ENCODE peak calls at places on chromosomes 11 and 22, in five cellular contexts. One of them, this sample, is unnamed.

GRCh38 chr11:9688716-9689511 is 25.0 kb downstream of the SWAP70 start:
- DNase-seq in tibial artery: no peak
- DNase-seq in kidney epithelial cell: peak
- DNase-seq in uterus: no peak
- DNase-seq in AG09309: peak
- DNase-seq in this sample: peak

GRCh38 chr11:24754406-24754805 is 257.6 kb downstream of the LUZP2 start:
- DNase-seq in tibial artery: no peak
- DNase-seq in kidney epithelial cell: no peak
- DNase-seq in uterus: no peak
- DNase-seq in AG09309: no peak
- DNase-seq in this sample: peak

GRCh38 chr22:38246692-38247091 is 26.1 kb downstream of the TMEM184B start:
- DNase-seq in tibial artery: peak
- DNase-seq in kidney epithelial cell: no peak
- DNase-seq in uterus: no peak
- DNase-seq in AG09309: no peak
- DNase-seq in this sample: no peak

GRCh38 chr22:37377927-37378326 is 49.4 kb downstream of the ELFN2 start:
- DNase-seq in tibial artery: no peak
- DNase-seq in kidney epithelial cell: no peak
- DNase-seq in uterus: no peak
- DNase-seq in AG09309: no peak
- DNase-seq in this sample: no peak

GRCh38 chr11:64892411-64892831 is 14.0 kb upstream of the EHD1 start:
- DNase-seq in tibial artery: no peak
- DNase-seq in kidney epithelial cell: no peak
- DNase-seq in uterus: no peak
- DNase-seq in AG09309: no peak
- DNase-seq in this sample: no peak

GRCh38 chr22:50252081-50253045 is 1.3 kb upstream of the HDAC10 start:
- DNase-seq in tibial artery: peak
- DNase-seq in kidney epithelial cell: no peak
- DNase-seq in uterus: peak
- DNase-seq in AG09309: no peak
- DNase-seq in this sample: peak

GRCh38 chr11:783581-784015 is 6.3 kb downstream of the CEND1 start:
- DNase-seq in tibial artery: peak
- DNase-seq in kidney epithelial cell: no peak
- DNase-seq in uterus: peak
- DNase-seq in AG09309: peak
- DNase-seq in this sample: peak

GRCh38 chr22:23245799-23246136 is 65.5 kb downstream of the BCR start:
- DNase-seq in tibial artery: no peak
- DNase-seq in kidney epithelial cell: no peak
- DNase-seq in uterus: no peak
- DNase-seq in AG09309: peak
- DNase-seq in this sample: no peak

GRCh38 chr11:115869780-115870431 is 365.7 kb upstream of the CADM1 start:
- DNase-seq in tibial artery: no peak
- DNase-seq in kidney epithelial cell: no peak
- DNase-seq in uterus: no peak
- DNase-seq in AG09309: no peak
- DNase-seq in this sample: peak

GRCh38 chr11:115241899-115242298 is 262.3 kb downstream of the CADM1 start:
- DNase-seq in tibial artery: no peak
- DNase-seq in kidney epithelial cell: no peak
- DNase-seq in uterus: no peak
- DNase-seq in AG09309: no peak
- DNase-seq in this sample: no peak

GRCh38 chr11:39177678-39178077 is 2281.8 kb downstream of the LRRC4C start:
- DNase-seq in tibial artery: no peak
- DNase-seq in kidney epithelial cell: no peak
- DNase-seq in uterus: no peak
- DNase-seq in AG09309: no peak
- DNase-seq in this sample: no peak

GRCh38 chr11:61863548-61864081 is 27.7 kb downstream of the FADS3 start:
- DNase-seq in tibial artery: no peak
- DNase-seq in kidney epithelial cell: no peak
- DNase-seq in uterus: no peak
- DNase-seq in AG09309: no peak
- DNase-seq in this sample: no peak

GRCh38 chr22:29621761-29622526 is 18.5 kb downstream of the NF2 start:
- DNase-seq in tibial artery: no peak
- DNase-seq in kidney epithelial cell: peak
- DNase-seq in uterus: no peak
- DNase-seq in AG09309: peak
- DNase-seq in this sample: peak

GRCh38 chr11:118605116-118605867 is 2.1 kb upstream of the PHLDB1 start:
- DNase-seq in tibial artery: peak
- DNase-seq in kidney epithelial cell: no peak
- DNase-seq in uterus: peak
- DNase-seq in AG09309: peak
- DNase-seq in this sample: no peak

GRCh38 chr11:128616158-128616557 is 28.8 kb upstream of the ETS1 start:
- DNase-seq in tibial artery: no peak
- DNase-seq in kidney epithelial cell: no peak
- DNase-seq in uterus: no peak
- DNase-seq in AG09309: no peak
- DNase-seq in this sample: no peak

GRCh38 chr11:32121012-32121411 is 30.1 kb downstream of the RCN1 start:
- DNase-seq in tibial artery: no peak
- DNase-seq in kidney epithelial cell: no peak
- DNase-seq in uterus: no peak
- DNase-seq in AG09309: no peak
- DNase-seq in this sample: no peak

GRCh38 chr11:66727282-66727882 is 1.6 kb downstream of the SPTBN2 start:
- DNase-seq in tibial artery: no peak
- DNase-seq in kidney epithelial cell: no peak
- DNase-seq in uterus: no peak
- DNase-seq in AG09309: no peak
- DNase-seq in this sample: peak

GRCh38 chr11:66725646-66726045 is 3.4 kb downstream of the SPTBN2 start:
- DNase-seq in tibial artery: no peak
- DNase-seq in kidney epithelial cell: peak
- DNase-seq in uterus: no peak
- DNase-seq in AG09309: no peak
- DNase-seq in this sample: no peak

GRCh38 chr11:66728760-66729385 is at the start of gene SPTBN2:
- DNase-seq in tibial artery: no peak
- DNase-seq in kidney epithelial cell: no peak
- DNase-seq in uterus: no peak
- DNase-seq in AG09309: no peak
- DNase-seq in this sample: no peak

GRCh38 chr11:66729447-66729846 is 431 bp upstream of the SPTBN2 start:
- DNase-seq in tibial artery: no peak
- DNase-seq in kidney epithelial cell: no peak
- DNase-seq in uterus: no peak
- DNase-seq in AG09309: no peak
- DNase-seq in this sample: no peak

DNA sequence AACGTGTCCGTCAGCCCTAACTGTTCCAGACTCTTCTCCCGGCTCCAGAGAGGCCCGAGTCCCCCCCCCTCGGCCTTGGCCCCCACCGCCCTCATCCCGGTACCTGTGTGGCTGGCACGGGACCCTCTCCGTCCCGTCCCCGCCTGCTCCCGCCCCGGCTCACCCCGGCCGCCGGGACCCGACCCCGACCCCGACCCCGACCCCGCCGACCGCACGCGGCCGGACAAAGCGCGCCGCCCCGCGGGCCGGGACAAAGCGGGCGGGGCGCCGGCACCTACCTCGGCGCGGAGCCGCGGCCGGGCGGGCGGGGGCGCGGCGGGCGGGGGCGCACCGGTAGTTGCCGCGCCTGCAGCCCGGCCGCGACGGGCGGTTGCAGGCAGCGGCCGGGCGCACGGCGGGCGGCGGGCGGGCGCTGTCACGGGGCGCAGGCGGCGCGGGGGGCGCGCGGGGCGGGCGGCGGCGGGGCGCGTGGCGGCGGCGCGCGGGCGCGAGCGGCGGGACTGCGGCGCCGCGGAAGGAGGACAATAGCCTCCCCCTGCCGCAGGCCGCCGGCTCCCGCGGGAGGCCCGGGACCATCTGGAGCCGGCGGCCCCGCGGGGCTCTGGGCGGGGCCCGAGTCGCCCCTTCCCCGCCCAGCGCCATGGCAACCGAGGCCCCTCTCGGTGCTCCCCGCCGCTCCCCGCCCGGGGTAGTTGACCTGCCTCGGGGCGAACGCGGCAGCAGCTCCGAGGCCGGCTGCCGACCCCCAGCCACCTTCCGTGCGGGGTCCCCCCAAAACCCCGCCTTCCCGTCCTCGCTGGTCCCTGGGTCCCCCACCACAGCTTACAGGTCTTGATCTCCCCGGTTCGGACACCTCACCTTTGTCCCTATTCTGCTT is 895 bp downstream of the SPTBN2 start:
- DNase-seq in tibial artery: no peak
- DNase-seq in kidney epithelial cell: no peak
- DNase-seq in uterus: no peak
- DNase-seq in AG09309: no peak
- DNase-seq in this sample: no peak
- TF ChIP-seq CTCF in tibial artery: no peak
- TF ChIP-seq CTCF in kidney epithelial cell: no peak
- TF ChIP-seq CTCF in uterus: no peak
- TF ChIP-seq CTCF in AG09309: no peak
- TF ChIP-seq CTCF in this sample: no peak

GRCh38 chr22:25235547-25236290 is 16.3 kb downstream of the CRYBB2 start:
- DNase-seq in tibial artery: peak
- DNase-seq in kidney epithelial cell: peak
- DNase-seq in uterus: no peak
- DNase-seq in AG09309: no peak
- DNase-seq in this sample: peak
- TF ChIP-seq CTCF in tibial artery: peak
- TF ChIP-seq CTCF in kidney epithelial cell: peak
- TF ChIP-seq CTCF in uterus: no peak
- TF ChIP-seq CTCF in AG09309: peak
- TF ChIP-seq CTCF in this sample: peak

GRCh38 chr11:11985016-11985715 is 23.3 kb downstream of the DKK3 start:
- DNase-seq in tibial artery: no peak
- DNase-seq in kidney epithelial cell: no peak
- DNase-seq in uterus: no peak
- DNase-seq in AG09309: no peak
- DNase-seq in this sample: peak

GRCh38 chr11:11988862-11989261 is 19.6 kb downstream of the DKK3 start:
- DNase-seq in tibial artery: no peak
- DNase-seq in kidney epithelial cell: no peak
- DNase-seq in uterus: no peak
- DNase-seq in AG09309: no peak
- DNase-seq in this sample: no peak

GRCh38 chr11:11985954-11986949 is 22.2 kb downstream of the DKK3 start:
- DNase-seq in tibial artery: no peak
- DNase-seq in kidney epithelial cell: no peak
- DNase-seq in uterus: no peak
- DNase-seq in AG09309: no peak
- DNase-seq in this sample: no peak

GRCh38 chr11:11988099-11988651 is 20.3 kb downstream of the DKK3 start:
- DNase-seq in tibial artery: no peak
- DNase-seq in kidney epithelial cell: no peak
- DNase-seq in uterus: no peak
- DNase-seq in AG09309: no peak
- DNase-seq in this sample: peak

GRCh38 chr11:11987503-11988022 is 20.9 kb downstream of the DKK3 start:
- DNase-seq in tibial artery: no peak
- DNase-seq in kidney epithelial cell: no peak
- DNase-seq in uterus: no peak
- DNase-seq in AG09309: no peak
- DNase-seq in this sample: peak
- TF ChIP-seq CTCF in tibial artery: peak
- TF ChIP-seq CTCF in kidney epithelial cell: peak
- TF ChIP-seq CTCF in uterus: peak
- TF ChIP-seq CTCF in AG09309: peak
- TF ChIP-seq CTCF in this sample: peak

DNA sequence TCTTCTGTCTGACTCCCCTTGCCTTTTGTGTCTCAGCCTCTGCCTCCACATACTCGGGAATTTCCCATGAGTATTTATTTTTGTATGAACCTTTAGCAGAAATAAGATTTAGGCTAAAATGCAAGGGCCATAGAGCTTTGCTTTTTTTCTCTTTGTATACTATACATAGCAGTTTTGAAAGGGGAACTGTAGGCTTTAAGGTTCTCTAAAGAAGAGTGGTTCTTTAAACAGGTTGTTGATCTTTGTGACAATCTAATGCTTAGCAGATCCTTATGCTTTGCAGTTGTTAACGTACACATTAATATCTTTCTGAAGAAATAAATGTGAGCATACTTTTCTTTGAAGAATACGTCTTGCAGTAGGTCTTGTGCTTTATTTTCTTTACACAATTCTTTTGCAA is 35.0 kb downstream of the TBCEL start:
- DNase-seq in tibial artery: no peak
- DNase-seq in kidney epithelial cell: no peak
- DNase-seq in uterus: no peak
- DNase-seq in AG09309: no peak
- DNase-seq in this sample: no peak
- TF ChIP-seq CTCF in tibial artery: no peak
- TF ChIP-seq CTCF in kidney epithelial cell: no peak
- TF ChIP-seq CTCF in uterus: no peak
- TF ChIP-seq CTCF in AG09309: no peak
- TF ChIP-seq CTCF in this sample: no peak

GRCh38 chr11:112655386-112655785 is 305.8 kb upstream of the NCAM1 start:
- DNase-seq in tibial artery: peak
- DNase-seq in kidney epithelial cell: no peak
- DNase-seq in uterus: peak
- DNase-seq in AG09309: peak
- DNase-seq in this sample: no peak
- TF ChIP-seq CTCF in tibial artery: no peak
- TF ChIP-seq CTCF in kidney epithelial cell: no peak
- TF ChIP-seq CTCF in uterus: no peak
- TF ChIP-seq CTCF in AG09309: no peak
- TF ChIP-seq CTCF in this sample: no peak

GRCh38 chr11:120551191-120551590 is 39.6 kb downstream of the GRIK4 start:
- DNase-seq in tibial artery: no peak
- DNase-seq in kidney epithelial cell: no peak
- DNase-seq in uterus: no peak
- DNase-seq in AG09309: no peak
- DNase-seq in this sample: no peak
- TF ChIP-seq CTCF in tibial artery: no peak
- TF ChIP-seq CTCF in kidney epithelial cell: no peak
- TF ChIP-seq CTCF in uterus: no peak
- TF ChIP-seq CTCF in AG09309: no peak
- TF ChIP-seq CTCF in this sample: no peak

GRCh38 chr11:75508051-75508561 is 17.6 kb downstream of the GDPD5 start:
- DNase-seq in tibial artery: no peak
- DNase-seq in kidney epithelial cell: no peak
- DNase-seq in uterus: no peak
- DNase-seq in AG09309: no peak
- DNase-seq in this sample: no peak

GRCh38 chr11:75507571-75507970 is 18.2 kb downstream of the GDPD5 start:
- DNase-seq in tibial artery: no peak
- DNase-seq in kidney epithelial cell: no peak
- DNase-seq in uterus: no peak
- DNase-seq in AG09309: no peak
- DNase-seq in this sample: no peak

GRCh38 chr11:75510011-75510595 is 15.6 kb downstream of the GDPD5 start:
- DNase-seq in tibial artery: no peak
- DNase-seq in kidney epithelial cell: no peak
- DNase-seq in uterus: no peak
- DNase-seq in AG09309: no peak
- DNase-seq in this sample: no peak

GRCh38 chr11:75510626-75511025 is 15.1 kb downstream of the GDPD5 start:
- DNase-seq in tibial artery: no peak
- DNase-seq in kidney epithelial cell: no peak
- DNase-seq in uterus: no peak
- DNase-seq in AG09309: no peak
- DNase-seq in this sample: no peak

GRCh38 chr11:75509201-75509600 is 16.5 kb downstream of the GDPD5 start:
- DNase-seq in tibial artery: no peak
- DNase-seq in kidney epithelial cell: no peak
- DNase-seq in uterus: no peak
- DNase-seq in AG09309: no peak
- DNase-seq in this sample: no peak
- TF ChIP-seq CTCF in tibial artery: no peak
- TF ChIP-seq CTCF in kidney epithelial cell: no peak
- TF ChIP-seq CTCF in uterus: no peak
- TF ChIP-seq CTCF in AG09309: no peak
- TF ChIP-seq CTCF in this sample: no peak

This sample was measured in epithelial cell of esophagus.